ENCODE peak calls at places on chromosomes 16 and 17, in nine cellular contexts. One of them, this sample, is unnamed.
A peak's percentile ranks its signal among the peaks of the same experiment; 100 is the strongest.

GRCh38 chr17:14737984-14738651 is 437.2 kb downstream of the HS3ST3B1 start:
- DNase-seq in left ventricle myocardium inferior: peak; percentile 24
- DNase-seq in psoas muscle: peak; percentile 82
- DNase-seq in Peyer's patch: peak; percentile 18
- DNase-seq in fibroblast of lung: peak; percentile 82
- DNase-seq in GM12865: no peak
- DNase-seq in heart left ventricle: peak; percentile 79
- DNase-seq in fibroblast of mammary gland: peak; percentile 100
- DNase-seq in AG04449: peak; percentile 97
- DNase-seq in this sample: peak; percentile 98

GRCh38 chr17:56909742-56910508 is 3.9 kb downstream of the TRIM25 start:
- DNase-seq in left ventricle myocardium inferior: no peak
- DNase-seq in psoas muscle: no peak
- DNase-seq in Peyer's patch: no peak
- DNase-seq in fibroblast of lung: no peak
- DNase-seq in GM12865: no peak
- DNase-seq in heart left ventricle: no peak
- DNase-seq in fibroblast of mammary gland: no peak
- DNase-seq in AG04449: no peak
- DNase-seq in this sample: no peak

GRCh38 chr17:39867891-39868553 is at the start of gene ZPBP2:
- DNase-seq in left ventricle myocardium inferior: no peak
- DNase-seq in psoas muscle: no peak
- DNase-seq in Peyer's patch: no peak
- DNase-seq in fibroblast of lung: no peak
- DNase-seq in GM12865: peak; percentile 92
- DNase-seq in heart left ventricle: no peak
- DNase-seq in fibroblast of mammary gland: no peak
- DNase-seq in AG04449: no peak
- DNase-seq in this sample: no peak

GRCh38 chr16:53744449-53744848 is 40.5 kb downstream of the FTO start:
- DNase-seq in left ventricle myocardium inferior: no peak
- DNase-seq in psoas muscle: no peak
- DNase-seq in Peyer's patch: no peak
- DNase-seq in fibroblast of lung: no peak
- DNase-seq in GM12865: peak; percentile 9
- DNase-seq in heart left ventricle: no peak
- DNase-seq in fibroblast of mammary gland: no peak
- DNase-seq in AG04449: no peak
- DNase-seq in this sample: no peak

GRCh38 chr17:46190763-46191162 is 2.5 kb downstream of the KANSL1 start:
- DNase-seq in left ventricle myocardium inferior: no peak
- DNase-seq in psoas muscle: no peak
- DNase-seq in Peyer's patch: no peak
- DNase-seq in fibroblast of lung: peak; percentile 47
- DNase-seq in GM12865: no peak
- DNase-seq in heart left ventricle: no peak
- DNase-seq in fibroblast of mammary gland: no peak
- DNase-seq in AG04449: no peak
- DNase-seq in this sample: no peak

GRCh38 chr16:4531816-4532215 is 6.8 kb downstream of the CDIP1 start:
- DNase-seq in left ventricle myocardium inferior: no peak
- DNase-seq in psoas muscle: no peak
- DNase-seq in Peyer's patch: no peak
- DNase-seq in fibroblast of lung: no peak
- DNase-seq in GM12865: no peak
- DNase-seq in heart left ventricle: no peak
- DNase-seq in fibroblast of mammary gland: no peak
- DNase-seq in AG04449: no peak
- DNase-seq in this sample: no peak

GRCh38 chr16:49010396-49010795 is 271.2 kb downstream of the CBLN1 start:
- DNase-seq in left ventricle myocardium inferior: no peak
- DNase-seq in psoas muscle: no peak
- DNase-seq in Peyer's patch: no peak
- DNase-seq in fibroblast of lung: peak; percentile 15
- DNase-seq in GM12865: no peak
- DNase-seq in heart left ventricle: no peak
- DNase-seq in fibroblast of mammary gland: peak; percentile 74
- DNase-seq in AG04449: no peak
- DNase-seq in this sample: no peak

GRCh38 chr16:19020689-19021088 is 37.0 kb downstream of the TMC7 start:
- DNase-seq in left ventricle myocardium inferior: no peak
- DNase-seq in psoas muscle: no peak
- DNase-seq in Peyer's patch: no peak
- DNase-seq in fibroblast of lung: no peak
- DNase-seq in GM12865: no peak
- DNase-seq in heart left ventricle: no peak
- DNase-seq in fibroblast of mammary gland: no peak
- DNase-seq in AG04449: no peak
- DNase-seq in this sample: no peak

GRCh38 chr17:76659928-76660614 is 16.5 kb upstream of the ST6GALNAC1 start:
- DNase-seq in left ventricle myocardium inferior: no peak
- DNase-seq in psoas muscle: no peak
- DNase-seq in Peyer's patch: no peak
- DNase-seq in fibroblast of lung: no peak
- DNase-seq in GM12865: no peak
- DNase-seq in heart left ventricle: no peak
- DNase-seq in fibroblast of mammary gland: no peak
- DNase-seq in AG04449: no peak
- DNase-seq in this sample: peak; percentile 33

GRCh38 chr16:20415541-20415940 is 6.2 kb downstream of the ACSM5 start:
- DNase-seq in left ventricle myocardium inferior: no peak
- DNase-seq in psoas muscle: no peak
- DNase-seq in Peyer's patch: no peak
- DNase-seq in fibroblast of lung: no peak
- DNase-seq in GM12865: no peak
- DNase-seq in heart left ventricle: no peak
- DNase-seq in fibroblast of mammary gland: peak; percentile 47
- DNase-seq in AG04449: no peak
- DNase-seq in this sample: no peak

GRCh38 chr16:68074850-68075249 is 10.3 kb upstream of the NFATC3 start:
- DNase-seq in left ventricle myocardium inferior: no peak
- DNase-seq in psoas muscle: no peak
- DNase-seq in Peyer's patch: peak; percentile 96
- DNase-seq in fibroblast of lung: no peak
- DNase-seq in GM12865: peak; percentile 95
- DNase-seq in heart left ventricle: peak; percentile 67
- DNase-seq in fibroblast of mammary gland: no peak
- DNase-seq in AG04449: no peak
- DNase-seq in this sample: no peak

GRCh38 chr17:79452706-79453105 is 158.1 kb downstream of the RBFOX3 start:
- DNase-seq in left ventricle myocardium inferior: no peak
- DNase-seq in psoas muscle: no peak
- DNase-seq in Peyer's patch: no peak
- DNase-seq in fibroblast of lung: no peak
- DNase-seq in GM12865: no peak
- DNase-seq in heart left ventricle: no peak
- DNase-seq in fibroblast of mammary gland: no peak
- DNase-seq in AG04449: no peak
- DNase-seq in this sample: no peak

GRCh38 chr17:79457376-79457775 is 153.5 kb downstream of the RBFOX3 start:
- DNase-seq in left ventricle myocardium inferior: no peak
- DNase-seq in psoas muscle: no peak
- DNase-seq in Peyer's patch: no peak
- DNase-seq in fibroblast of lung: no peak
- DNase-seq in GM12865: no peak
- DNase-seq in heart left ventricle: no peak
- DNase-seq in fibroblast of mammary gland: no peak
- DNase-seq in AG04449: no peak
- DNase-seq in this sample: no peak

GRCh38 chr17:79453481-79453880 is 157.4 kb downstream of the RBFOX3 start:
- DNase-seq in left ventricle myocardium inferior: no peak
- DNase-seq in psoas muscle: no peak
- DNase-seq in Peyer's patch: no peak
- DNase-seq in fibroblast of lung: no peak
- DNase-seq in GM12865: no peak
- DNase-seq in heart left ventricle: no peak
- DNase-seq in fibroblast of mammary gland: no peak
- DNase-seq in AG04449: no peak
- DNase-seq in this sample: no peak

GRCh38 chr17:79455636-79456035 is 155.2 kb downstream of the RBFOX3 start:
- DNase-seq in left ventricle myocardium inferior: no peak
- DNase-seq in psoas muscle: no peak
- DNase-seq in Peyer's patch: no peak
- DNase-seq in fibroblast of lung: no peak
- DNase-seq in GM12865: no peak
- DNase-seq in heart left ventricle: no peak
- DNase-seq in fibroblast of mammary gland: no peak
- DNase-seq in AG04449: no peak
- DNase-seq in this sample: no peak

DNA sequence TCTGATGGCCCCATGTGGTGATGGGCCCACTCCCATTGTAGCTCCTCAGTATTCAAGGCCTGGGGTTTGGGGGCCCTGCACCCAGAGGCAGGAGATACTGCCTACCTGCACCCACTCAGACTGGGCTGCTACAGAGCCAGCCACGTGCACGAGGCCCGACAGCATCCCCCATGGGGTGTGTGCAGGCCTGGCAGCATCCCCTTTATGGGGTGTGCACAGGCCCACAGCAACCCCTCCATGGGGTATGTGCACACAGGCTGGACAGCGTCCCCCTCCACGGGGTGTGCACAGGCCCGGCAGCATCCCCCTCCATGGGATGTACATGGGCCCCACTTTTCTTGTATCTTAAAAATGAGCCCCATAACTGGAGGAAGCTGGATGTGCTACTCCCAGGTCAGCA is 156.0 kb downstream of the RBFOX3 start:
- DNase-seq in left ventricle myocardium inferior: no peak
- DNase-seq in psoas muscle: no peak
- DNase-seq in Peyer's patch: no peak
- DNase-seq in fibroblast of lung: no peak
- DNase-seq in GM12865: no peak
- DNase-seq in heart left ventricle: no peak
- DNase-seq in fibroblast of mammary gland: no peak
- DNase-seq in AG04449: no peak
- DNase-seq in this sample: no peak
- TF ChIP-seq CTCF in left ventricle myocardium inferior: no peak
- TF ChIP-seq CTCF in psoas muscle: no peak
- TF ChIP-seq CTCF in Peyer's patch: no peak
- TF ChIP-seq CTCF in fibroblast of lung: no peak
- TF ChIP-seq CTCF in GM12865: no peak
- TF ChIP-seq CTCF in heart left ventricle: no peak
- TF ChIP-seq CTCF in fibroblast of mammary gland: no peak
- TF ChIP-seq CTCF in AG04449: no peak
- TF ChIP-seq CTCF in this sample: no peak

GRCh38 chr17:75032896-75033294 is 13.9 kb downstream of the ATP5PD start:
- DNase-seq in left ventricle myocardium inferior: no peak
- DNase-seq in psoas muscle: peak; percentile 30
- DNase-seq in Peyer's patch: no peak
- DNase-seq in fibroblast of lung: no peak
- DNase-seq in GM12865: no peak
- DNase-seq in heart left ventricle: no peak
- DNase-seq in fibroblast of mammary gland: peak; percentile 15
- DNase-seq in AG04449: no peak
- DNase-seq in this sample: peak; percentile 29
- H3K4me3 ChIP-seq in left ventricle myocardium inferior: peak overlapping the region; percentile 82
- H3K4me3 ChIP-seq in psoas muscle: peak overlapping the region; percentile 78
- H3K4me3 ChIP-seq in Peyer's patch: peak overlapping the region; percentile 74
- H3K4me3 ChIP-seq in fibroblast of lung: peak overlapping the region; percentile 46
- H3K4me3 ChIP-seq in GM12865: peak overlapping the region; percentile 73
- H3K4me3 ChIP-seq in heart left ventricle: peak overlapping the region; percentile 65
- H3K4me3 ChIP-seq in fibroblast of mammary gland: peak overlapping the region; percentile 73
- H3K4me3 ChIP-seq in AG04449: peak overlapping the region; percentile 95
- H3K4me3 ChIP-seq in this sample: peak overlapping the region; percentile 88

DNA sequence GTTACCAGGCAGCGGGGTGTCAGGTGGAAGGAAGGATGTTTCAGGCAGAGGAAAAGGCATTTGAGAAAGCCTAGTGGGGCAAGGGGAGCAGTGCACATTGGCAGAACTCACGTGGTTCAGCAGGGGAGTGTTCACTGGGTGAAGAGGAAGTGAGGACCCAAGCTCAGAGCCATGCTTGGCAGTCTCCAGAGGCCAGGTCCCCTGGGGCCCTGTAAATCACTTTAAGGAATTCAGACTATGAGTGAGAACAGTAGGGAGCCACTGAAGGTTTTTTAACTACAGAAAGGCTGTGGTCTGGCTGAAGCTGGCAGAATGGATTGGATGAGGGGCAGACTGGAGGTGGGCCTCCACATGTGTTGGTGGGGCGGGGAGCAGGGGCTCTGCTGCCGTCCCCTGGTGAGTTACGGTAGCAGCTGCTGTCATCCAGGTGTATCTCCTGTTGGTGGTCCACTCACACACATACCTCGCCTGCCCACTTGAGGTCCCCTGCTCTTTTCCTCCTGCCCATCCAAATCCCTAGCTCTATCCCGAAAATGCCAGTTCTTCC is 5.1 kb downstream of the CLEC16A start:
- DNase-seq in left ventricle myocardium inferior: no peak
- DNase-seq in psoas muscle: no peak
- DNase-seq in Peyer's patch: peak; percentile 83
- DNase-seq in fibroblast of lung: peak; percentile 39
- DNase-seq in GM12865: peak; percentile 89
- DNase-seq in heart left ventricle: no peak
- DNase-seq in fibroblast of mammary gland: peak; percentile 34
- DNase-seq in AG04449: no peak
- DNase-seq in this sample: peak; percentile 39
- TF ChIP-seq CTCF in left ventricle myocardium inferior: no peak
- TF ChIP-seq CTCF in psoas muscle: no peak
- TF ChIP-seq CTCF in Peyer's patch: no peak
- TF ChIP-seq CTCF in fibroblast of lung: no peak
- TF ChIP-seq CTCF in GM12865: peak; percentile 23
- TF ChIP-seq CTCF in heart left ventricle: no peak
- TF ChIP-seq CTCF in fibroblast of mammary gland: no peak
- TF ChIP-seq CTCF in AG04449: no peak
- TF ChIP-seq CTCF in this sample: no peak

DNA sequence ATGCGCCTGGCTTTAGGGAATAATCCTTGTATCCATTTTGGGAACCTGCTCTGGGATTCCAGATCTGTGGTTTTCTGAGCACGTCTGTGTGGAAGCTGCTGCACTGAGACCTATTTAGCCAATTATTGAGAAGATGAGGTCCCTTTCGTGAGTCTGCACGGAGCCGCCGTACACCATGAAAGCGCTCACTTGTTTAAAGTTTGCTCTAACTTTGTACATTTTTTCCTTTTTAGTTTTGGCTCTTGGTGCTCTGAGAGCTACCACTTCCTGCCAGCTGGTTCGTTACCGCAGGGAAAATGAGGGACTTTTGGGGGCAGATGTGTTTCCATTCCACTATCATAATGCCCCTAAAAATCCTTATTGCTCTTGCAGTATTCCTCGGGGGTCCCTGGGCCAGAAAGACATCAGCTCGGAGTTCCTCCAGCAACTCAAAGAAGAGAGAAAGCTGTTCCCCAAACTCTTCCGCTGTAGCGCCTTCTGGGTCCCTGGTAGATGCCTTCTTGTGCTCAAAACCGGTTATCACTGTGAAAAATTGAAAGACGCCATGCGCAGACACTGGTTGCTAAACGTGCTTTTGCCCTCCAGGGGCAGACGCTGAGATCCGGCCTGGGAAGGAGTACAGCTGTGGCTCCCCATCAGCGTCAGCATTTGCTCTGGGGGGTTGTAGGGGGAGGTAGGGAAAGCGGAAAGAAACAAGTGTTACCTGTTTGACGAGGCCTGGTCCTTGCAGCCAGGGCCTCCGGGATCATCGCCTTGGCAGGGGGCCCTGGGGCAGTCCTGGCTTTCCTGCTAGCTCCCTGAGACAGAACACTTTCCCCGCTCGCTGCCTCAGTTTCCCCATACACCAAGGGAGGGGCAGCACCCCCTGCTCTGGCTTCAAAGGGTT is 238.1 kb downstream of the MRTFB start:
- DNase-seq in left ventricle myocardium inferior: no peak
- DNase-seq in psoas muscle: no peak
- DNase-seq in Peyer's patch: no peak
- DNase-seq in fibroblast of lung: peak; percentile 23
- DNase-seq in GM12865: peak; percentile 88
- DNase-seq in heart left ventricle: peak; percentile 38
- DNase-seq in fibroblast of mammary gland: no peak
- DNase-seq in AG04449: no peak
- DNase-seq in this sample: no peak
- H3K4me3 ChIP-seq in left ventricle myocardium inferior: peak overlapping the region; percentile 17
- H3K4me3 ChIP-seq in psoas muscle: peak overlapping the region; percentile 97
- H3K4me3 ChIP-seq in Peyer's patch: no peak overlapping the region
- H3K4me3 ChIP-seq in fibroblast of lung: peak overlapping the region; percentile 5
- H3K4me3 ChIP-seq in GM12865: peak overlapping the region; percentile 91
- H3K4me3 ChIP-seq in heart left ventricle: no peak overlapping the region
- H3K4me3 ChIP-seq in fibroblast of mammary gland: no peak overlapping the region
- H3K4me3 ChIP-seq in AG04449: peak overlapping the region; percentile 16
- H3K4me3 ChIP-seq in this sample: no peak overlapping the region

This sample was measured in fibroblast of pulmonary artery.